ENCODE peak calls at places on chromosomes 3 and 15, in six cellular contexts. One of them, this sample, is unnamed.

GRCh38 chr3:52704611-52705437 is 767 bp downstream of the GLT8D1 start:
- DNase-seq in BE2C: no peak
- DNase-seq in foreskin keratinocyte: no peak
- DNase-seq in HCT116: no peak
- DNase-seq in H9: no peak
- DNase-seq in stomach: no peak
- DNase-seq in this sample: peak; percentile 26

GRCh38 chr3:98561727-98562521 is 30.1 kb downstream of the GPR15 start:
- DNase-seq in BE2C: no peak
- DNase-seq in foreskin keratinocyte: no peak
- DNase-seq in HCT116: no peak
- DNase-seq in H9: no peak
- DNase-seq in stomach: no peak
- DNase-seq in this sample: no peak

GRCh38 chr3:126212629-126213375 is 32.4 kb upstream of the ALDH1L1 start:
- DNase-seq in H9: peak; percentile 76
- DNase-seq in BE2C: peak; percentile 75
- DNase-seq in foreskin keratinocyte: peak; percentile 27
- DNase-seq in stomach: peak; percentile 32
- DNase-seq in HCT116: no peak
- DNase-seq in this sample: peak; percentile 79

GRCh38 chr3:187021748-187022402 is 91.5 kb downstream of the ST6GAL1 start:
- DNase-seq in H9: no peak
- DNase-seq in BE2C: no peak
- DNase-seq in HCT116: no peak
- DNase-seq in stomach: no peak
- DNase-seq in foreskin keratinocyte: no peak
- DNase-seq in this sample: no peak

GRCh38 chr3:43512749-43513404 is 108.9 kb downstream of the ANO10 start:
- DNase-seq in BE2C: no peak
- DNase-seq in HCT116: no peak
- DNase-seq in H9: no peak
- DNase-seq in stomach: no peak
- DNase-seq in foreskin keratinocyte: no peak
- DNase-seq in this sample: no peak

GRCh38 chr3:81713018-81713417 is 48.4 kb downstream of the GBE1 start:
- DNase-seq in HCT116: no peak
- DNase-seq in stomach: no peak
- DNase-seq in foreskin keratinocyte: peak; percentile 75
- DNase-seq in BE2C: no peak
- DNase-seq in H9: no peak
- DNase-seq in this sample: peak; percentile 52

GRCh38 chr3:135325726-135326245 is 530.7 kb downstream of the EPHB1 start:
- DNase-seq in H9: no peak
- DNase-seq in BE2C: peak; percentile 50
- DNase-seq in stomach: no peak
- DNase-seq in foreskin keratinocyte: no peak
- DNase-seq in HCT116: no peak
- DNase-seq in this sample: peak; percentile 26

GRCh38 chr3:77186728-77187127 is 146.8 kb downstream of the ROBO2 start:
- DNase-seq in H9: no peak
- DNase-seq in BE2C: no peak
- DNase-seq in HCT116: no peak
- DNase-seq in foreskin keratinocyte: peak; percentile 16
- DNase-seq in stomach: no peak
- DNase-seq in this sample: peak; percentile 7

GRCh38 chr3:33716227-33716626 is 1.8 kb downstream of the CLASP2 start:
- DNase-seq in BE2C: no peak
- DNase-seq in foreskin keratinocyte: no peak
- DNase-seq in HCT116: no peak
- DNase-seq in stomach: no peak
- DNase-seq in H9: no peak
- DNase-seq in this sample: no peak

GRCh38 chr3:157232146-157232545 is 72.2 kb upstream of the CCNL1 start:
- DNase-seq in stomach: no peak
- DNase-seq in foreskin keratinocyte: no peak
- DNase-seq in H9: no peak
- DNase-seq in BE2C: no peak
- DNase-seq in HCT116: no peak
- DNase-seq in this sample: no peak

GRCh38 chr15:50907866-50908208 is 646 bp upstream of the AP4E1 start:
- DNase-seq in H9: peak; percentile 53
- DNase-seq in BE2C: no peak
- DNase-seq in HCT116: peak; percentile 15
- DNase-seq in foreskin keratinocyte: no peak
- DNase-seq in stomach: peak; percentile 28
- DNase-seq in this sample: peak; percentile 46

GRCh38 chr3:30354513-30354912 is 251.9 kb upstream of the TGFBR2 start:
- DNase-seq in stomach: no peak
- DNase-seq in foreskin keratinocyte: no peak
- DNase-seq in BE2C: no peak
- DNase-seq in H9: no peak
- DNase-seq in HCT116: no peak
- DNase-seq in this sample: peak; percentile 38

GRCh38 chr3:159766563-159767185 is 222.0 kb upstream of the IL12A start:
- DNase-seq in HCT116: no peak
- DNase-seq in foreskin keratinocyte: no peak
- DNase-seq in stomach: no peak
- DNase-seq in BE2C: peak; percentile 37
- DNase-seq in H9: peak; percentile 38
- DNase-seq in this sample: peak; percentile 35

GRCh38 chr3:41888368-41889076 is 73.4 kb downstream of the ULK4 start:
- DNase-seq in BE2C: no peak
- DNase-seq in HCT116: no peak
- DNase-seq in H9: peak; percentile 50
- DNase-seq in stomach: no peak
- DNase-seq in foreskin keratinocyte: peak; percentile 7
- DNase-seq in this sample: peak; percentile 15

GRCh38 chr3:41898631-41899030 is 63.3 kb downstream of the ULK4 start:
- DNase-seq in BE2C: no peak
- DNase-seq in foreskin keratinocyte: no peak
- DNase-seq in H9: no peak
- DNase-seq in stomach: no peak
- DNase-seq in HCT116: no peak
- DNase-seq in this sample: no peak

DNA sequence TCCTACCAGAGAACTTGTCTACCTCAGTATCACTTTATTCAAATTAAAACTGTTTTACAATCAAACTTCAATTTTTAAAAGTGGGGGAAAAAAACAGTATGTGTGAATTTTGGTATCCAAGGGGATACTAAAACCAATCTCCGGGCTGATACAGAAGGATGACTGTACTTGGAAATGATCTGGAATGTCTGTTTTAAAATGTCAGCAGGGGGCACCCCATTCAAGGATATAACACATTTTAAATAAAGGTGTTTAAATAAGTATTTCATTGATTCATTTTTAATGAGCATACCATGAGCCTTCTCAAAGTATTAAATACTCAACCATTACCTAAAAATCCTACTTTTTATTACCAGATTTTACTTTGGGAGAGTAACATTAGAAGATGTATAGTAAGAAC is 67.9 kb downstream of the ULK4 start:
- DNase-seq in HCT116: peak; percentile 51
- DNase-seq in foreskin keratinocyte: no peak
- DNase-seq in H9: no peak
- DNase-seq in stomach: no peak
- DNase-seq in BE2C: no peak
- DNase-seq in this sample: peak; percentile 76
- TF ChIP-seq CTCF in HCT116: peak; percentile 61
- TF ChIP-seq CTCF in foreskin keratinocyte: peak; percentile 74
- TF ChIP-seq CTCF in H9: peak; percentile 52
- TF ChIP-seq CTCF in stomach: peak; percentile 25
- TF ChIP-seq CTCF in BE2C: peak; percentile 38
- TF ChIP-seq CTCF in this sample: peak; percentile 45

DNA sequence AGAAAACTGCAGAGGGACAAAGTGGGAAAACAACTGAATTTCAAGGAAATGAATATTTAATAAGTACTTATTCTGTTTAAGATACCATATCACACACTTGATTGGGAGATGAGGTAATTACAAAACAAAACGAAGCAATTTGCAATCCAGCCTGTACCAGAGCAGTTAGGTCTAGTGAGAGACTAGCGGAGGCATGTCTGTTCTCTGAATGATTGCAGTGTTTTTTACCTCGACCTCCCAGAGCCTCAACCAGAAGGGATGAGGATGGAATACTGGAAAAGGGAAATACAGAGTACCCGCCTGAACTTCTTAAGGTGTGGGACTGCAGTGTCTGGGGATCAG is 59.5 kb downstream of the PIK3CB start:
- DNase-seq in H9: no peak
- DNase-seq in stomach: no peak
- DNase-seq in foreskin keratinocyte: peak; percentile 29
- DNase-seq in HCT116: no peak
- DNase-seq in BE2C: no peak
- DNase-seq in this sample: peak; percentile 36
- H3K4me1 ChIP-seq in H9: no peaks in the 10 kb centered on the region
- H3K4me1 ChIP-seq in stomach: peaks cover 15% of the 10 kb centered on the region
- H3K4me1 ChIP-seq in foreskin keratinocyte: peaks cover 24% of the 10 kb centered on the region
- H3K4me1 ChIP-seq in HCT116: peaks cover 16% of the 10 kb centered on the region
- H3K4me1 ChIP-seq in BE2C: peaks cover 3% of the 10 kb centered on the region
- H3K4me1 ChIP-seq in this sample: peaks cover 6% of the 10 kb centered on the region

GRCh38 chr3:128794788-128795649 is 69.0 kb downstream of the RAB7A start:
- DNase-seq in foreskin keratinocyte: peak; percentile 32
- DNase-seq in stomach: peak; percentile 48
- DNase-seq in BE2C: peak; percentile 72
- DNase-seq in H9: peak; percentile 73
- DNase-seq in HCT116: peak; percentile 46
- DNase-seq in this sample: peak; percentile 73
- TF ChIP-seq CTCF in foreskin keratinocyte: peak; percentile 80
- TF ChIP-seq CTCF in stomach: peak; percentile 90
- TF ChIP-seq CTCF in BE2C: peak; percentile 85
- TF ChIP-seq CTCF in H9: peak; percentile 89
- TF ChIP-seq CTCF in HCT116: peak; percentile 82
- TF ChIP-seq CTCF in this sample: peak; percentile 80

DNA sequence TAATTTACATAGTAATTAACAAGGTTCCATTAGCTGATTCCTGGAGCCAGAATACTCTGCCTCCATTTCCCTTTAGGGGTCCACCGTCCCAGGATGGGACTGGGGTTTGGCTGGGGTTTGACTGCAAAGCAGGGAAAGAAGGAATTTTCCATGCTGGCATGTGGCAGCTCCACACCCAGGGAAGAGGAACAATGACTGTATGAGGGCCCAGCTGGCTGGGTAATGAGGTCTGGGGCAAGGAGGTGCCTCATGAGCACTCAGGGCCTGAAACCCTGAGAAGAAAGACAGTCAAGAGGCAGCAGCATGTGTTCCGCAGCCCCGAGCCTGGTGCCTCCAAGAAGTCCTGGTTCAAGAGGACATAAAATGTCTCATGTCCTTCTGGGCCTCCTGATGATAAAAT is 177.9 kb downstream of the SMAD6 start:
- DNase-seq in HCT116: no peak
- DNase-seq in foreskin keratinocyte: no peak
- DNase-seq in H9: no peak
- DNase-seq in stomach: no peak
- DNase-seq in BE2C: no peak
- DNase-seq in this sample: no peak
- H3K4me1 ChIP-seq in HCT116: peaks cover 31% of the 10 kb centered on the region
- H3K4me1 ChIP-seq in foreskin keratinocyte: peaks cover 12% of the 10 kb centered on the region
- H3K4me1 ChIP-seq in H9: no peaks in the 10 kb centered on the region
- H3K4me1 ChIP-seq in stomach: peaks cover 13% of the 10 kb centered on the region
- H3K4me1 ChIP-seq in BE2C: no peaks in the 10 kb centered on the region
- H3K4me1 ChIP-seq in this sample: peaks cover 11% of the 10 kb centered on the region

DNA sequence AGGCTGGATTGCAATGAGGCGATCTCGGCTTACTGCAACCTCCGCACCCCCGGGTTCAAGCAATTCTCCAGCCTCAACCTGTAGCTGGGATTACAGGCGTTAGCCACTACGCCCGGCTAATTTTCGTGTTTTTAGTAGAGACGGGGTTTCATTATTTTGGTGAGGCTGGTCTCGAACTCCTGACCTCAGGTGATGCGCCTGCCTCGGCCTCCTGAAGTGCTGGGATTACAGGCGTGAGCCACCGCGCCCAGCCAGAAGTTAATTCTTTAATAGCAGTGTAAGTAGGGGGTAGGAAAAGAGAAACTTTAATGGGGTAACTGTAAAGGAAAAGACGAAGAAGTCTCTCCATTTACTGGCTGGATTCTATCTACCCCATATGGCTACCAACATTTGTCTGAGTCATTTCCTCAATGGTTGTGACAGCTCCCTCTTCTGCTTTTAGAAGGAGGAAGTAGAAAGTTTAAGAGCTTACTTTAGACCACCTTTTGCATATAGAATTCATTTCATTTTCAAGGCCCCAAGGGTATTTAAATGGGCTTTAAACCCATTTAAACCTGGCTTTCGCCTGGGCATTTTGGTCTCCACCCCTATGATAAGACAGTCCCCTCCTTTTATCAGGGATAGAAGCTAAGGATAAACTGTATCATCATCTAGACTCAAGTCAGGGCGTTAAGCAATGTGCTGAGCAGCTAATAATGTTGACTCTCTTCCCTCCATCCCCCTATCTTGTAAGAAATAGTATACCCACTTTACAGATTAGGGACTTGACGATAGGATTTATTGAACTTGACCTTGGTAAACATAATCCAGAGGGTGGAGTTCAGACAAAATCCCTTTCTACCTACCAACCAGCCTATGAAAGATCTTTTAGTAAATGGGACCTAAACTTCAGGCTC is 1.1 kb upstream of the CDV3 start:
- DNase-seq in foreskin keratinocyte: no peak
- DNase-seq in HCT116: no peak
- DNase-seq in stomach: no peak
- DNase-seq in H9: no peak
- DNase-seq in BE2C: no peak
- DNase-seq in this sample: no peak
- TF ChIP-seq CTCF in foreskin keratinocyte: peak; percentile 9
- TF ChIP-seq CTCF in HCT116: no peak
- TF ChIP-seq CTCF in stomach: no peak
- TF ChIP-seq CTCF in H9: no peak
- TF ChIP-seq CTCF in BE2C: no peak
- TF ChIP-seq CTCF in this sample: no peak

GRCh38 chr3:143123353-143123974 is 3.9 kb downstream of the CHST2 start:
- DNase-seq in BE2C: no peak
- DNase-seq in H9: no peak
- DNase-seq in HCT116: no peak
- DNase-seq in stomach: no peak
- DNase-seq in foreskin keratinocyte: no peak
- DNase-seq in this sample: no peak

GRCh38 chr3:143132246-143132980 is 12.8 kb downstream of the CHST2 start:
- DNase-seq in BE2C: no peak
- DNase-seq in H9: no peak
- DNase-seq in stomach: no peak
- DNase-seq in HCT116: no peak
- DNase-seq in foreskin keratinocyte: no peak
- DNase-seq in this sample: no peak

GRCh38 chr3:143128212-143128611 is 8.6 kb downstream of the CHST2 start:
- DNase-seq in BE2C: no peak
- DNase-seq in foreskin keratinocyte: no peak
- DNase-seq in stomach: no peak
- DNase-seq in H9: no peak
- DNase-seq in HCT116: no peak
- DNase-seq in this sample: no peak

GRCh38 chr3:143124683-143125520 is 5.3 kb downstream of the CHST2 start:
- DNase-seq in BE2C: no peak
- DNase-seq in HCT116: no peak
- DNase-seq in stomach: no peak
- DNase-seq in H9: no peak
- DNase-seq in foreskin keratinocyte: no peak
- DNase-seq in this sample: peak; percentile 9

DNA sequence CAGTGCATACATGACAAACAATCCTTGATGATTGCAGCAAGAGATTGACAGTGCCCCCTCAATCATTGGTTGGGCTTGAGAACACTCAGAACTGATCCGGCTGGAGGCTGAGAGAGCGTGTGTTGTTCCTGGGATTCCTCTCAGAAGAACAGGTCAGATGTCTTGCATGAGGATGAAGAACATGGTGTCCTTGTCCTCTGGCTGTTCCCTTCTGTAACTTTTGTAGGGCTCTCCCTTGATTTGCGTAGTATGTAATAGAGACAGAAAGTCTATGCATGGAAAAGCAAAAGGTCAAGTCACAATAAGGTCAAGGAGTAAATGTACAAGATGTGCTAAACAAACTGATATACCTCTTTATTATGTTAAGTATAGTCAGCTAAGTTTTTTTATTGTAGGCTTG is 8.2 kb downstream of the CHST2 start:
- DNase-seq in BE2C: no peak
- DNase-seq in HCT116: no peak
- DNase-seq in stomach: no peak
- DNase-seq in H9: no peak
- DNase-seq in foreskin keratinocyte: no peak
- DNase-seq in this sample: no peak
- H3K4me1 ChIP-seq in BE2C: no peaks in the 10 kb centered on the region
- H3K4me1 ChIP-seq in HCT116: no peaks in the 10 kb centered on the region
- H3K4me1 ChIP-seq in stomach: peaks cover 5% of the 10 kb centered on the region
- H3K4me1 ChIP-seq in H9: peaks cover 2% of the 10 kb centered on the region
- H3K4me1 ChIP-seq in foreskin keratinocyte: no peaks in the 10 kb centered on the region
- H3K4me1 ChIP-seq in this sample: peaks cover 17% of the 10 kb centered on the region